ENCODE peak calls at places on chromosomes 13 and 19, in ten cellular contexts. T is spleen, P is PC-9, K is tibial artery, L is stomach, I is A549, S is gastrocnemius medialis, E is psoas muscle, O is left lung, B is heart right ventricle. R is an unnamed sample. For H3K4me1, the result is how much of the 10 kb centered on the place peaks cover.

GRCh38 chr13:109592776-109593175 is 193.6 kb downstream of the IRS2 start:
- DNase-seq in T (no peak), P (no peak), K (no peak), L (no peak), I (no peak), S (no peak), E (no peak), O (no peak), B (no peak), R (no peak)

GRCh38 chr19:55210120-55210493 is 806 bp upstream of the PTPRH start:
- DNase-seq in T (no peak), P (peak), K (no peak), L (peak), I (peak), S (no peak), E (no peak), O (no peak), B (no peak), R (no peak)

GRCh38 chr13:24625870-24626419 is 54.3 kb upstream of the ATP12A start:
- DNase-seq in T (no peak), P (no peak), K (no peak), L (peak), I (no peak), S (no peak), E (no peak), O (no peak), B (no peak), R (peak)

GRCh38 chr13:36480726-36481485 is 48.6 kb downstream of the CCNA1 start:
- DNase-seq in T (no peak), P (no peak), K (no peak), L (no peak), I (no peak), S (no peak), E (no peak), O (no peak), B (no peak), R (no peak)

GRCh38 chr19:28218728-28219127 is 994.2 kb downstream of the UQCRFS1 start:
- DNase-seq in T (no peak), P (no peak), K (no peak), L (no peak), I (no peak), S (no peak), E (no peak), O (no peak), B (no peak), R (no peak)

GRCh38 chr19:2173388-2173787 is 9.7 kb downstream of the DOT1L start:
- DNase-seq in T (no peak), P (no peak), K (no peak), L (no peak), I (no peak), S (no peak), E (no peak), O (no peak), B (no peak), R (no peak)

GRCh38 chr19:35055715-35056179 is 14.2 kb downstream of the HPN start:
- DNase-seq in T (no peak), P (no peak), K (no peak), L (no peak), I (peak), S (peak), E (no peak), O (no peak), B (no peak), R (no peak)

GRCh38 chr13:97256343-97256783 is 34.2 kb downstream of the MBNL2 start:
- DNase-seq in T (no peak), P (peak), K (no peak), L (no peak), I (peak), S (no peak), E (no peak), O (no peak), B (no peak), R (no peak)

GRCh38 chr13:101417043-101417406 is 717 bp upstream of the NALCN start:
- DNase-seq in T (no peak), P (peak), K (no peak), L (no peak), I (peak), S (no peak), E (no peak), O (no peak), B (no peak), R (peak)

GRCh38 chr13:20448470-20448869 is 77.2 kb downstream of the CRYL1 start:
- DNase-seq in T (no peak), P (no peak), K (no peak), L (no peak), I (no peak), S (no peak), E (no peak), O (no peak), B (no peak), R (no peak)

GRCh38 chr13:107493271-107493670 is 722.1 kb downstream of the LIG4 start:
- DNase-seq in T (no peak), P (peak), K (no peak), L (no peak), I (no peak), S (no peak), E (no peak), O (no peak), B (no peak), R (no peak)

GRCh38 chr13:49759503-49759902 is 33.0 kb downstream of the KPNA3 start:
- DNase-seq in T (no peak), P (no peak), K (no peak), L (no peak), I (no peak), S (no peak), E (no peak), O (no peak), B (no peak), R (no peak)

GRCh38 chr19:5118026-5118425 is 149.1 kb downstream of the KDM4B start:
- DNase-seq in T (no peak), P (no peak), K (no peak), L (no peak), I (no peak), S (no peak), E (no peak), O (no peak), B (no peak), R (no peak)

GRCh38 chr13:46712524-46712923 is 84.4 kb downstream of the ESD start:
- DNase-seq in T (no peak), P (no peak), K (no peak), L (no peak), I (no peak), S (no peak), E (no peak), O (no peak), B (no peak), R (no peak)

GRCh38 chr19:50567052-50567841 is 988 bp downstream of the LRRC4B start:
- DNase-seq in T (no peak), P (no peak), K (no peak), L (no peak), I (peak), S (no peak), E (no peak), O (no peak), B (no peak), R (no peak)

GRCh38 chr19:48443262-48443661 is 2.5 kb upstream of the GRWD1 start:
- DNase-seq in T (peak), P (no peak), K (no peak), L (peak), I (no peak), S (no peak), E (no peak), O (no peak), B (no peak), R (no peak)

GRCh38 chr13:50898338-50898737 is 11.3 kb upstream of the RNASEH2B start:
- DNase-seq in T (no peak), P (no peak), K (no peak), L (no peak), I (no peak), S (no peak), E (no peak), O (no peak), B (no peak), R (no peak)

GRCh38 chr19:4795400-4795799 is 3.9 kb downstream of the FEM1A start:
- DNase-seq in T (no peak), P (no peak), K (no peak), L (no peak), I (no peak), S (peak), E (peak), O (no peak), B (no peak), R (no peak)

GRCh38 chr19:45526971-45527370 is 19.7 kb downstream of the VASP start:
- DNase-seq in T (no peak), P (no peak), K (no peak), L (no peak), I (no peak), S (no peak), E (no peak), O (no peak), B (no peak), R (no peak)

GRCh38 chr19:45524575-45525129 is 17.4 kb downstream of the VASP start:
- DNase-seq in T (no peak), P (no peak), K (no peak), L (no peak), I (no peak), S (no peak), E (no peak), O (no peak), B (peak), R (no peak)

GRCh38 chr19:45527731-45528130 is 20.5 kb downstream of the VASP start:
- DNase-seq in T (no peak), P (no peak), K (no peak), L (no peak), I (no peak), S (no peak), E (no peak), O (no peak), B (no peak), R (no peak)

GRCh38 chr19:45528149-45528743 is 21.0 kb downstream of the VASP start:
- DNase-seq in T (no peak), P (peak), K (no peak), L (no peak), I (peak), S (no peak), E (no peak), O (no peak), B (no peak), R (no peak)

DNA sequence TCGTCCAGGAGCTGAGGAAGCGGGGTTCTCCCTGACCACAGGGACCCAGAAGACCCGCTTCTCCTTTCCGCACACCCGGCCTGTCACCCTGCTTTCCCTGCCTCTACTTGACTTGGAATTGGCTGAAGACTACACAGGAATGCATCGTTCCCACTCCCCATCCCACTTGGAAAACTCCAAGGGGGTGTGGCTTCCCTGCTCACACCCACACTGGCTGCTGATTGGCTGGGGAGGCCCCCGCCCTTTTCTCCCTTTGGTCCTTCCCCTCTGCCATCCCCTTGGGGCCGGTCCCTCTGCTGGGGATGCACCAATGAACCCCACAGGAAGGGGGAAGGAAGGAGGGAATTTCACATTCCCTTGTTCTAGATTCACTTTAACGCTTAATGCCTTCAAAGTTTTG is 18.9 kb downstream of the VASP start:
- DNase-seq in T (no peak), P (peak), K (peak), L (peak), I (peak), S (peak), E (peak), O (no peak), B (peak), R (peak)
- H3K27ac ChIP-seq in T (peak), P (no peak), K (peak), L (peak), I (no peak), S (peak), E (no peak), O (no peak), B (no peak), R (no peak)

DNA sequence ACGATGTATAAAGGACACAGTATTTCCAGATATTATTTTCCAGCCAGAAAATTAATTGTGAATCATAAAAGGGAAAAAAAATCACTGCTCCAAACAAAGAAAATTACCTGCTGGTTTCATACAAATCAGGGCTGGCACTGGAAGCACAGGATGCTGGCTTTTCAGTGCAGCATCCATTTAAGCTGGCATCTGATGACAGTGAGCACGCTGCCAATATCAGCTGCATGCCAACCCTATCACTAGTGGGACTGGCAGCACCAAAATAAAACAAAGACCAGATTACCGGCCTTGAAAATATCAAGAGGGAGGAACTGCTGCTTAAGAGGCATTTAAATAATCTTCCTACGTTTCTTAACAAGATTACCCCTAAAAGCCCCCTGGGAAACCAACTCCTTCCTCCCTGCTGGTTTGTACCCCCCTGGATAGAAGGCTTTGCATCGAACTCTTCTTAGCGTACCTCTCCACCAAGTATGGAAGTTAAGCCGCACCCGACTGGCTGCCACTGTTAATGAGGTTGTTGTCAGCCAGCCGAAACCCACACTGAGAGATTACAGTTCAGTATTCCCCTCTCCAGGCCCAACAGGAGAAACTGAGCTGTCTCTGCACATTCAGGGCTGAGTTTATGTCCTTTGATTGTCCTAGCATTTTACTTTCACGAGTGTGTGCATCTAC is 257.8 kb downstream of the EFNB2 start:
- DNase-seq in T (no peak), P (no peak), K (no peak), L (no peak), I (no peak), S (no peak), E (no peak), O (no peak), B (peak), R (no peak)
- H3K4me1 ChIP-seq in T (under half), P (under half), K (under half), L (under half), I (under half), S (under half), E (under half), O (under half), B (under half), R (under half)

DNA sequence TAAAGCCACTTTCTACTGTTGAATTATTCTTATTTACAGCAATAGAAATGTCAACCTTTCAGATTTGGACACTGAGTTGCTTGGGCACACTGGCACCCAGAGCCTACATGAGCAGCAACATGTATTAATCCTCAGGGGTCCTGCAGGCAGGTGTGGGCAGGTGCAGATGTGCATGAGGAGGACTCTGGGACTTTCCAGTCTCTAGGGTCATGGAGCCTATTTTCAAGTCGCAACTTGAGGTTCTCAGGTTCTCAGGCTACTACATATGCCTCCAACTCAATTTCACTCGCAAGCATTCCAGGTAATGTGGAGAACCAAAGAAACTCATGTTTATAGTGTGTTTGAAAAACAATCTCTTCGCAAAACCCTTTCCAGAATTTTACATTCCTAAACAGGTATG is 73.2 kb downstream of the STARD13 start:
- DNase-seq in T (no peak), P (no peak), K (no peak), L (no peak), I (no peak), S (no peak), E (no peak), O (no peak), B (no peak), R (no peak)
- H3K27ac ChIP-seq in T (no peak), P (no peak), K (no peak), L (peak), I (no peak), S (no peak), E (no peak), O (no peak), B (no peak), R (no peak)

DNA sequence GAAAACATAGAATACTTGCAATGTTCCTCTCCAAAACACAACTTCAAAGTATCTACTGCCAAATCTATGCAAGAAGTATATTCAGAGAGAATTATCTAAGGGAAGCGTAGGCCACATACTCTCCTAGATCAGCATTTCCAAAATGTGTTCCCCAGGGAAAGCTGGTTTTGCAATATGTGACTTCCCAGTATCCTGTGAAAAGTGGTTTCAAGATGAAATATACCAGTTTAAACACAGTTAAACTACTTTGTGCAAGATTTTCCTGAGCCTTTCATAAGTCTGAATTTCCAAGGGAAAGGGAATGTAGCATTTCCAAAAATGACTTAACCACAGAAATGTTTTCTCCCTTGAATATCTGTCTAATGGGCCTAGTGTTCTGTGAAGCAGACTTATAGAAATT is 7.6 kb downstream of the STARD13 start:
- DNase-seq in T (no peak), P (no peak), K (no peak), L (no peak), I (no peak), S (peak), E (no peak), O (no peak), B (no peak), R (no peak)
- H3K4me1 ChIP-seq in T (under half), P (under half), K (half or more), L (under half), I (half or more), S (half or more), E (under half), O (under half), B (half or more), R (under half)

GRCh38 chr13:41495044-41495443 is 37.7 kb downstream of the RGCC start:
- DNase-seq in T (no peak), P (no peak), K (no peak), L (no peak), I (no peak), S (no peak), E (no peak), O (no peak), B (no peak), R (no peak)

GRCh38 chr13:41497436-41497835 is 40.1 kb downstream of the RGCC start:
- DNase-seq in T (no peak), P (no peak), K (no peak), L (no peak), I (no peak), S (no peak), E (no peak), O (no peak), B (no peak), R (no peak)

GRCh38 chr13:41496420-41497234 is 39.3 kb downstream of the RGCC start:
- DNase-seq in T (no peak), P (no peak), K (no peak), L (no peak), I (no peak), S (no peak), E (no peak), O (no peak), B (no peak), R (no peak)

GRCh38 chr13:41492432-41493267 is 35.3 kb downstream of the RGCC start:
- DNase-seq in T (no peak), P (no peak), K (no peak), L (no peak), I (no peak), S (no peak), E (no peak), O (no peak), B (no peak), R (no peak)

GRCh38 chr13:41494202-41494601 is 36.9 kb downstream of the RGCC start:
- DNase-seq in T (no peak), P (no peak), K (no peak), L (no peak), I (no peak), S (no peak), E (peak), O (no peak), B (peak), R (no peak)
- H3K27ac ChIP-seq in T (no peak), P (no peak), K (no peak), L (no peak), I (no peak), S (peak), E (no peak), O (no peak), B (peak), R (no peak)

GRCh38 chr19:39128511-39129079 is 3.0 kb downstream of the PAK4 start:
- DNase-seq in T (no peak), P (no peak), K (no peak), L (no peak), I (no peak), S (no peak), E (no peak), O (no peak), B (no peak), R (no peak)
- H3K4me1 ChIP-seq in T (half or more), P (under half), K (half or more), L (half or more), I (half or more), S (under half), E (under half), O (under half), B (half or more), R (under half)

GRCh38 chr19:18017275-18018083 is 9.5 kb downstream of the ARRDC2 start:
- DNase-seq in T (no peak), P (no peak), K (peak), L (no peak), I (no peak), S (peak), E (peak), O (no peak), B (no peak), R (no peak)

GRCh38 chr19:18027151-18027550 is 19.2 kb downstream of the ARRDC2 start:
- DNase-seq in T (no peak), P (no peak), K (no peak), L (no peak), I (no peak), S (no peak), E (no peak), O (no peak), B (no peak), R (no peak)

GRCh38 chr19:18023596-18024212 is 15.7 kb downstream of the ARRDC2 start:
- DNase-seq in T (peak), P (no peak), K (peak), L (peak), I (no peak), S (peak), E (peak), O (peak), B (peak), R (no peak)

GRCh38 chr19:18020212-18021067 is 12.5 kb downstream of the ARRDC2 start:
- DNase-seq in T (peak), P (no peak), K (peak), L (peak), I (no peak), S (peak), E (peak), O (peak), B (peak), R (peak)

DNA sequence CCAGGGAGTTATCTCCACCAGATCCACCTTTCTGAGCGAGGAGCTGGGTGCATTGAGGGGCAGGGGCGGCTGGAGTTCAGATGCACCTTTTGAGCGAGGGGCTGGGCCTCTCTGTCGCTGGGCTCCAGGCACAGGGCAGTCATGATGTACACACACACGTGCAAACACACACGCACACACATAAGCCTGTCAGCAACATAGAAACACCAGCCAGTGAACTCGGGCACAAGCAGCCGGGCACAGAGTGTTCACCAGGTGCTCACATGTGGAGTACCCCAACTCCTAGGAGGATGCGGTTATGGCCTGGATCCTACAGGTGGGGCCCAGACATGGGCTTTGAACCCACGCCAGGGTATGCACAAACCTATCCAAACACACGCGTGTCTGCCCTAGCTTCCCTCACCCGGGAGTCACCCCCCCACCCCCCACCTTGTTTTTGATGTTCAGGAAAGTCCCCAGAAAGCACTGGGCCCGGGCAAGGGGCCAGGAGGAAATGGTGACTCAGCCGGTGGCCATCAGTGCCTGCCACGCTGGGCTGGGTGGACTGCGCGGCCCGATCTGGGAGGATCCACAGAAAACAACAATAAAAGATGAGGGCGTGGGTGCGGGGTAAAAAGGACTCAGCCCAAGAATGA is 13.3 kb downstream of the ARRDC2 start:
- DNase-seq in T (peak), P (peak), K (peak), L (peak), I (peak), S (peak), E (peak), O (peak), B (peak), R (no peak)
- H3K27ac ChIP-seq in T (peak), P (peak), K (peak), L (peak), I (peak), S (peak), E (peak), O (peak), B (peak), R (no peak)

R was measured in SJCRH30.